ENCODE peak calls at places on chromosomes 12 and 14, in nine cellular contexts. One of them, this sample, is unnamed.

GRCh38 chr12:127257366-127257935 is 1009.5 kb upstream of the TMEM132C start:
- DNase-seq in stimulated activated CD4-positive, alpha-beta T cell treated with anti-CD3 and anti-CD28 coated beads, Interleukin-4, amount 100 ng/mL, for 48 hours: no peak
- DNase-seq in A549: no peak
- DNase-seq in hippocampal formation: no peak
- DNase-seq in breast epithelium: no peak
- DNase-seq in CD4-positive, alpha-beta T cell: no peak
- DNase-seq in aorta: no peak
- DNase-seq in activated naive CD4-positive, alpha-beta T cell treated with Interleukin-2 at 50 U/mL for 16 hours: no peak
- DNase-seq in GM04504: no peak
- DNase-seq in this sample: no peak

GRCh38 chr12:104248444-104248843 is 32.9 kb downstream of the TXNRD1 start:
- DNase-seq in breast epithelium: no peak
- DNase-seq in activated naive CD4-positive, alpha-beta T cell treated with Interleukin-2 at 50 U/mL for 16 hours: no peak
- DNase-seq in A549: no peak
- DNase-seq in aorta: no peak
- DNase-seq in GM04504: no peak
- DNase-seq in hippocampal formation: no peak
- DNase-seq in stimulated activated CD4-positive, alpha-beta T cell treated with anti-CD3 and anti-CD28 coated beads, Interleukin-4, amount 100 ng/mL, for 48 hours: no peak
- DNase-seq in CD4-positive, alpha-beta T cell: no peak
- DNase-seq in this sample: no peak

GRCh38 chr14:41718477-41719166 is 111.9 kb downstream of the LRFN5 start:
- DNase-seq in GM04504: no peak
- DNase-seq in activated naive CD4-positive, alpha-beta T cell treated with Interleukin-2 at 50 U/mL for 16 hours: no peak
- DNase-seq in aorta: no peak
- DNase-seq in CD4-positive, alpha-beta T cell: no peak
- DNase-seq in hippocampal formation: no peak
- DNase-seq in stimulated activated CD4-positive, alpha-beta T cell treated with anti-CD3 and anti-CD28 coated beads, Interleukin-4, amount 100 ng/mL, for 48 hours: no peak
- DNase-seq in breast epithelium: no peak
- DNase-seq in A549: no peak
- DNase-seq in this sample: no peak

GRCh38 chr12:49777800-49778748 is 36.7 kb downstream of the TMBIM6 start:
- DNase-seq in hippocampal formation: no peak
- DNase-seq in activated naive CD4-positive, alpha-beta T cell treated with Interleukin-2 at 50 U/mL for 16 hours: peak
- DNase-seq in CD4-positive, alpha-beta T cell: peak
- DNase-seq in stimulated activated CD4-positive, alpha-beta T cell treated with anti-CD3 and anti-CD28 coated beads, Interleukin-4, amount 100 ng/mL, for 48 hours: peak
- DNase-seq in aorta: no peak
- DNase-seq in A549: peak
- DNase-seq in breast epithelium: peak
- DNase-seq in GM04504: no peak
- DNase-seq in this sample: no peak

GRCh38 chr12:50052964-50053363 is 4.4 kb upstream of the ASIC1 start:
- DNase-seq in A549: no peak
- DNase-seq in activated naive CD4-positive, alpha-beta T cell treated with Interleukin-2 at 50 U/mL for 16 hours: no peak
- DNase-seq in aorta: no peak
- DNase-seq in stimulated activated CD4-positive, alpha-beta T cell treated with anti-CD3 and anti-CD28 coated beads, Interleukin-4, amount 100 ng/mL, for 48 hours: no peak
- DNase-seq in hippocampal formation: no peak
- DNase-seq in breast epithelium: no peak
- DNase-seq in CD4-positive, alpha-beta T cell: no peak
- DNase-seq in GM04504: no peak
- DNase-seq in this sample: no peak

GRCh38 chr12:66182956-66183355 is 6.1 kb upstream of the IRAK3 start:
- DNase-seq in hippocampal formation: no peak
- DNase-seq in GM04504: no peak
- DNase-seq in activated naive CD4-positive, alpha-beta T cell treated with Interleukin-2 at 50 U/mL for 16 hours: no peak
- DNase-seq in stimulated activated CD4-positive, alpha-beta T cell treated with anti-CD3 and anti-CD28 coated beads, Interleukin-4, amount 100 ng/mL, for 48 hours: no peak
- DNase-seq in A549: no peak
- DNase-seq in aorta: no peak
- DNase-seq in breast epithelium: no peak
- DNase-seq in CD4-positive, alpha-beta T cell: no peak
- DNase-seq in this sample: no peak

GRCh38 chr12:29242921-29243431 is 93.9 kb downstream of the FAR2 start:
- DNase-seq in breast epithelium: no peak
- DNase-seq in aorta: no peak
- DNase-seq in stimulated activated CD4-positive, alpha-beta T cell treated with anti-CD3 and anti-CD28 coated beads, Interleukin-4, amount 100 ng/mL, for 48 hours: no peak
- DNase-seq in A549: no peak
- DNase-seq in activated naive CD4-positive, alpha-beta T cell treated with Interleukin-2 at 50 U/mL for 16 hours: no peak
- DNase-seq in GM04504: no peak
- DNase-seq in hippocampal formation: no peak
- DNase-seq in CD4-positive, alpha-beta T cell: no peak
- DNase-seq in this sample: peak

GRCh38 chr12:10722502-10722904 is 620 bp downstream of the YBX3 start:
- DNase-seq in stimulated activated CD4-positive, alpha-beta T cell treated with anti-CD3 and anti-CD28 coated beads, Interleukin-4, amount 100 ng/mL, for 48 hours: peak
- DNase-seq in activated naive CD4-positive, alpha-beta T cell treated with Interleukin-2 at 50 U/mL for 16 hours: peak
- DNase-seq in A549: no peak
- DNase-seq in breast epithelium: peak
- DNase-seq in hippocampal formation: peak
- DNase-seq in GM04504: no peak
- DNase-seq in CD4-positive, alpha-beta T cell: no peak
- DNase-seq in aorta: peak
- DNase-seq in this sample: no peak

GRCh38 chr12:53990311-53991076 is 5.5 kb downstream of the HOXC10 start:
- DNase-seq in activated naive CD4-positive, alpha-beta T cell treated with Interleukin-2 at 50 U/mL for 16 hours: no peak
- DNase-seq in CD4-positive, alpha-beta T cell: no peak
- DNase-seq in stimulated activated CD4-positive, alpha-beta T cell treated with anti-CD3 and anti-CD28 coated beads, Interleukin-4, amount 100 ng/mL, for 48 hours: no peak
- DNase-seq in hippocampal formation: no peak
- DNase-seq in GM04504: no peak
- DNase-seq in breast epithelium: no peak
- DNase-seq in A549: no peak
- DNase-seq in aorta: no peak
- DNase-seq in this sample: no peak

GRCh38 chr12:52813885-52814709 is at the start of gene KRT4:
- DNase-seq in activated naive CD4-positive, alpha-beta T cell treated with Interleukin-2 at 50 U/mL for 16 hours: no peak
- DNase-seq in GM04504: peak
- DNase-seq in CD4-positive, alpha-beta T cell: no peak
- DNase-seq in A549: peak
- DNase-seq in hippocampal formation: no peak
- DNase-seq in aorta: no peak
- DNase-seq in stimulated activated CD4-positive, alpha-beta T cell treated with anti-CD3 and anti-CD28 coated beads, Interleukin-4, amount 100 ng/mL, for 48 hours: no peak
- DNase-seq in breast epithelium: no peak
- DNase-seq in this sample: no peak

GRCh38 chr14:104677506-104678332 is 11.7 kb upstream of the INF2 start:
- DNase-seq in stimulated activated CD4-positive, alpha-beta T cell treated with anti-CD3 and anti-CD28 coated beads, Interleukin-4, amount 100 ng/mL, for 48 hours: peak
- DNase-seq in hippocampal formation: peak
- DNase-seq in activated naive CD4-positive, alpha-beta T cell treated with Interleukin-2 at 50 U/mL for 16 hours: peak
- DNase-seq in breast epithelium: peak
- DNase-seq in A549: peak
- DNase-seq in aorta: peak
- DNase-seq in CD4-positive, alpha-beta T cell: peak
- DNase-seq in GM04504: peak
- DNase-seq in this sample: peak

GRCh38 chr12:24363177-24363754 is 413.8 kb upstream of the SOX5 start:
- DNase-seq in CD4-positive, alpha-beta T cell: no peak
- DNase-seq in A549: no peak
- DNase-seq in aorta: no peak
- DNase-seq in hippocampal formation: no peak
- DNase-seq in stimulated activated CD4-positive, alpha-beta T cell treated with anti-CD3 and anti-CD28 coated beads, Interleukin-4, amount 100 ng/mL, for 48 hours: no peak
- DNase-seq in GM04504: no peak
- DNase-seq in breast epithelium: no peak
- DNase-seq in activated naive CD4-positive, alpha-beta T cell treated with Interleukin-2 at 50 U/mL for 16 hours: no peak
- DNase-seq in this sample: no peak

GRCh38 chr14:105330491-105330895 is 15.9 kb downstream of the PACS2 start:
- DNase-seq in A549: no peak
- DNase-seq in CD4-positive, alpha-beta T cell: no peak
- DNase-seq in activated naive CD4-positive, alpha-beta T cell treated with Interleukin-2 at 50 U/mL for 16 hours: no peak
- DNase-seq in breast epithelium: no peak
- DNase-seq in GM04504: peak
- DNase-seq in hippocampal formation: no peak
- DNase-seq in aorta: no peak
- DNase-seq in stimulated activated CD4-positive, alpha-beta T cell treated with anti-CD3 and anti-CD28 coated beads, Interleukin-4, amount 100 ng/mL, for 48 hours: no peak
- DNase-seq in this sample: no peak

GRCh38 chr12:79776111-79776510 is 85.3 kb upstream of the PAWR start:
- DNase-seq in CD4-positive, alpha-beta T cell: no peak
- DNase-seq in GM04504: no peak
- DNase-seq in hippocampal formation: no peak
- DNase-seq in A549: no peak
- DNase-seq in activated naive CD4-positive, alpha-beta T cell treated with Interleukin-2 at 50 U/mL for 16 hours: no peak
- DNase-seq in stimulated activated CD4-positive, alpha-beta T cell treated with anti-CD3 and anti-CD28 coated beads, Interleukin-4, amount 100 ng/mL, for 48 hours: no peak
- DNase-seq in aorta: no peak
- DNase-seq in breast epithelium: no peak
- DNase-seq in this sample: no peak